ENCODE peak calls at places on chromosomes 12 and 14, in five cellular contexts. One of them, this sample, is unnamed.

GRCh38 chr12:56894698-56895368 is 39.4 kb downstream of the SDR9C7 start:
- DNase-seq in cardiac fibroblast: peak
- DNase-seq in ELR: no peak
- DNase-seq in CD8-positive, alpha-beta T cell: no peak
- DNase-seq in cardiac muscle cell: no peak
- DNase-seq in this sample: no peak

GRCh38 chr12:114668151-114668891 is 15.7 kb downstream of the TBX3 start:
- DNase-seq in cardiac fibroblast: peak
- DNase-seq in ELR: peak
- DNase-seq in CD8-positive, alpha-beta T cell: no peak
- DNase-seq in cardiac muscle cell: peak
- DNase-seq in this sample: no peak

GRCh38 chr12:3658327-3659163 is 94.4 kb downstream of the CRACR2A start:
- DNase-seq in cardiac fibroblast: peak
- DNase-seq in ELR: peak
- DNase-seq in CD8-positive, alpha-beta T cell: no peak
- DNase-seq in cardiac muscle cell: peak
- DNase-seq in this sample: no peak

GRCh38 chr12:109890620-109891019 is 9.5 kb upstream of the TCHP start:
- DNase-seq in cardiac fibroblast: no peak
- DNase-seq in ELR: no peak
- DNase-seq in CD8-positive, alpha-beta T cell: no peak
- DNase-seq in cardiac muscle cell: no peak
- DNase-seq in this sample: no peak

GRCh38 chr12:51848843-51849735 is 571 bp upstream of the FIGNL2 start:
- DNase-seq in cardiac fibroblast: no peak
- DNase-seq in ELR: no peak
- DNase-seq in CD8-positive, alpha-beta T cell: no peak
- DNase-seq in cardiac muscle cell: peak
- DNase-seq in this sample: no peak

GRCh38 chr12:114826233-114826632 is 142.3 kb upstream of the TBX3 start:
- DNase-seq in cardiac fibroblast: no peak
- DNase-seq in ELR: no peak
- DNase-seq in CD8-positive, alpha-beta T cell: no peak
- DNase-seq in cardiac muscle cell: no peak
- DNase-seq in this sample: no peak

GRCh38 chr12:6925239-6925542 is 2.6 kb upstream of the ATN1 start:
- DNase-seq in cardiac fibroblast: no peak
- DNase-seq in ELR: no peak
- DNase-seq in CD8-positive, alpha-beta T cell: no peak
- DNase-seq in cardiac muscle cell: no peak
- DNase-seq in this sample: no peak

GRCh38 chr14:37994846-37995372 is 212.8 kb upstream of the SSTR1 start:
- DNase-seq in cardiac fibroblast: no peak
- DNase-seq in ELR: no peak
- DNase-seq in CD8-positive, alpha-beta T cell: no peak
- DNase-seq in cardiac muscle cell: no peak
- DNase-seq in this sample: no peak

GRCh38 chr12:25811656-25812126 is 146.8 kb upstream of the RASSF8 start:
- DNase-seq in cardiac fibroblast: peak
- DNase-seq in ELR: peak
- DNase-seq in CD8-positive, alpha-beta T cell: no peak
- DNase-seq in cardiac muscle cell: no peak
- DNase-seq in this sample: no peak

GRCh38 chr14:55540847-55541773 is 38.9 kb upstream of the KTN1 start:
- DNase-seq in cardiac fibroblast: no peak
- DNase-seq in ELR: peak
- DNase-seq in CD8-positive, alpha-beta T cell: no peak
- DNase-seq in cardiac muscle cell: no peak
- DNase-seq in this sample: no peak

GRCh38 chr14:64212666-64213065 is 81.5 kb downstream of the ESR2 start:
- DNase-seq in cardiac fibroblast: no peak
- DNase-seq in ELR: peak
- DNase-seq in CD8-positive, alpha-beta T cell: no peak
- DNase-seq in cardiac muscle cell: no peak
- DNase-seq in this sample: no peak